ENCODE peak calls at places on chromosomes 11 and 22, in five cellular contexts. Q is cardiac fibroblast, P is right atrium auricular region, G is upper lobe of right lung, D is heart left ventricle. N is an unnamed sample.

GRCh38 chr11:129973068-129973467 is 29.6 kb downstream of the PRDM10 start:
- DNase-seq in Q (no peak), P (no peak), G (no peak), D (no peak), N (no peak)

GRCh38 chr11:70942593-70942992 is 309.8 kb downstream of the SHANK2 start:
- DNase-seq in Q (peak), P (no peak), G (no peak), D (no peak), N (no peak)

GRCh38 chr11:131851951-131852350 is 481.5 kb downstream of the NTM start:
- DNase-seq in Q (no peak), P (no peak), G (no peak), D (no peak), N (no peak)

GRCh38 chr11:123145220-123145619 is 49.8 kb downstream of the CLMP start:
- DNase-seq in Q (peak), P (no peak), G (peak), D (no peak), N (peak)

GRCh38 chr22:36277482-36278291 is 24.8 kb downstream of the APOL1 start:
- DNase-seq in Q (peak), P (peak), G (peak), D (no peak), N (peak)

GRCh38 chr11:84234462-84235202 is 948.5 kb upstream of the CCDC90B start:
- DNase-seq in Q (no peak), P (no peak), G (no peak), D (no peak), N (no peak)

GRCh38 chr11:12090061-12090572 is 20.3 kb upstream of the MICAL2 start:
- DNase-seq in Q (peak), P (no peak), G (peak), D (no peak), N (peak)

GRCh38 chr11:132171031-132171430 is 800.6 kb downstream of the NTM start:
- DNase-seq in Q (no peak), P (no peak), G (no peak), D (no peak), N (no peak)

GRCh38 chr22:38868886-38869381 is 3.1 kb downstream of the CBX6 start:
- DNase-seq in Q (peak), P (peak), G (peak), D (peak), N (peak)

GRCh38 chr22:38696606-38697005 is 4.1 kb downstream of the JOSD1 start:
- DNase-seq in Q (peak), P (peak), G (no peak), D (no peak), N (peak)

GRCh38 chr11:3840289-3840869 is 380 bp downstream of the RHOG start:
- DNase-seq in Q (no peak), P (no peak), G (no peak), D (no peak), N (no peak)

GRCh38 chr11:121630041-121630440 is 177.3 kb upstream of the SORL1-AS1 start:
- DNase-seq in Q (peak), P (no peak), G (no peak), D (no peak), N (peak)

GRCh38 chr11:130786586-130786985 is 129.7 kb downstream of the SNX19 start:
- DNase-seq in Q (no peak), P (no peak), G (no peak), D (no peak), N (no peak)

GRCh38 chr11:110093407-110094297 is 460 bp downstream of the ZC3H12C start:
- DNase-seq in Q (peak), P (peak), G (peak), D (peak), N (peak)

GRCh38 chr22:37021710-37022482 is 2.4 kb downstream of the MPST start:
- DNase-seq in Q (peak), P (no peak), G (no peak), D (no peak), N (peak)

GRCh38 chr22:49460662-49461371 is 366.9 kb downstream of the BRD1 start:
- DNase-seq in Q (no peak), P (no peak), G (peak), D (no peak), N (no peak)

GRCh38 chr11:86151188-86152005 is 82.5 kb upstream of the PICALM start:
- DNase-seq in Q (peak), P (peak), G (no peak), D (peak), N (peak)

GRCh38 chr22:46549565-46549840 is 12.1 kb upstream of the CELSR1 start:
- DNase-seq in Q (no peak), P (no peak), G (no peak), D (no peak), N (no peak)

GRCh38 chr11:130786987-130787688 is 129.1 kb downstream of the SNX19 start:
- DNase-seq in Q (peak), P (no peak), G (no peak), D (no peak), N (peak)

GRCh38 chr11:70541176-70541575 is 142.8 kb downstream of the CTTN start:
- DNase-seq in Q (no peak), P (no peak), G (peak), D (no peak), N (no peak)

GRCh38 chr11:108289699-108290098 is 66.8 kb downstream of the ATM start:
- DNase-seq in Q (no peak), P (no peak), G (no peak), D (no peak), N (no peak)

GRCh38 chr11:104332110-104332509 is 168.2 kb upstream of the PDGFD start:
- DNase-seq in Q (no peak), P (no peak), G (no peak), D (no peak), N (peak)

GRCh38 chr11:44923796-44924195 is 26.9 kb downstream of the TP53I11 start:
- DNase-seq in Q (no peak), P (no peak), G (no peak), D (no peak), N (no peak)

GRCh38 chr11:44920451-44920850 is 30.2 kb downstream of the TP53I11 start:
- DNase-seq in Q (no peak), P (no peak), G (no peak), D (no peak), N (no peak)

GRCh38 chr11:44927174-44927661 is 23.5 kb downstream of the TP53I11 start:
- DNase-seq in Q (peak), P (peak), G (peak), D (peak), N (peak)

GRCh38 chr11:44926036-44926435 is 24.6 kb downstream of the TP53I11 start:
- DNase-seq in Q (no peak), P (no peak), G (no peak), D (no peak), N (no peak)

DNA sequence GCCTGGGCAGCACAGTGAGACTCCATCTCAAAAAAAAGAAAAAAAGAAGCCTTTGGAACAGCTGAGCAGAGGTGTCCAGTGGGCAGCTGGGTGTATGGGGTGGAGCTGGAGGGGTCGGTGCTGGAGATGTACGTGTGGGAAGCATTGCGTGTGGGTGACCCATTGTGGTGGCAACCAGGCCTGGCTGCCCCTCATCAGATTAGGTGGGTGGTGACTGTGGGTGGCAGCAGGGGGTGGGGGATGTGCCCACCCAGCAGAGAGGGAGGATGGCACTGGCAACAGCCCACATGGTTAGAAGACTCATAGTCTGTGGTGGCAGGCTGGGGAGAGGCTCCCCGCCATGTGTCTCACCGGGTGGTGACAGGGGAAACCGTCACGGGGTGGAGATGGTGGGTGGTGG is 27.6 kb downstream of the TP53I11 start:
- DNase-seq in Q (no peak), P (no peak), G (no peak), D (no peak), N (peak)
- TF ChIP-seq CTCF in Q (no peak), P (no peak), G (no peak), D (no peak), N (no peak)

GRCh38 chr11:102312656-102313055 is 4.6 kb upstream of the BIRC3 start:
- DNase-seq in Q (peak), P (no peak), G (no peak), D (no peak), N (no peak)
- H3K4me3 ChIP-seq in Q (peak), P (peak), G (peak), D (no peak), N (no peak)

GRCh38 chr11:9109858-9110731 is 18.7 kb upstream of the SCUBE2 start:
- DNase-seq in Q (no peak), P (no peak), G (no peak), D (no peak), N (peak)

GRCh38 chr11:9099617-9100016 is 8.2 kb upstream of the SCUBE2 start:
- DNase-seq in Q (no peak), P (no peak), G (no peak), D (no peak), N (no peak)

GRCh38 chr11:9103542-9104276 is 12.3 kb upstream of the SCUBE2 start:
- DNase-seq in Q (no peak), P (no peak), G (peak), D (no peak), N (no peak)

DNA sequence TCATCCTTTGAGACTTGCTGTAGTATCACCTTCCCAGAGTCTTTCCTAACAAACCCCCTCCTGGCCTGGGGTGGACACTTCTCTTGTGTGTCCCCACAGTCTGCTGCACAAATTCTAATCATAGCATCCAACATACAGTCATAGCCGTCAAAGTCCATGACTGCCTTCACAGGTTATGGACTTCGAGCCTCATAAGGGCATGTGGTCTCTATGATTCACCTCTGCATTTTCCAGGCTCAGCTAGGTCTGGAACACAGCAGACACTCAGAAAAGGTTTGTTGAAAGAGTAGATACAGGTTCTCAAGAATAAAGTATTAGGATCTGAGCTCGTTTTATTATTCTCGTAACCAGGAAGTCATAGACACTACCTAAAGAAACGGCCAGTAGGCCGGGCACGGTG is 13.2 kb upstream of the SCUBE2 start:
- DNase-seq in Q (no peak), P (no peak), G (no peak), D (no peak), N (no peak)
- TF ChIP-seq CTCF in Q (no peak), P (no peak), G (no peak), D (no peak), N (no peak)

GRCh38 chr11:67266424-67267187 is at the start of gene GRK2:
- DNase-seq in Q (peak), P (no peak), G (peak), D (no peak), N (peak)
- H3K4me3 ChIP-seq in Q (peak), P (peak), G (peak), D (peak), N (peak)

DNA sequence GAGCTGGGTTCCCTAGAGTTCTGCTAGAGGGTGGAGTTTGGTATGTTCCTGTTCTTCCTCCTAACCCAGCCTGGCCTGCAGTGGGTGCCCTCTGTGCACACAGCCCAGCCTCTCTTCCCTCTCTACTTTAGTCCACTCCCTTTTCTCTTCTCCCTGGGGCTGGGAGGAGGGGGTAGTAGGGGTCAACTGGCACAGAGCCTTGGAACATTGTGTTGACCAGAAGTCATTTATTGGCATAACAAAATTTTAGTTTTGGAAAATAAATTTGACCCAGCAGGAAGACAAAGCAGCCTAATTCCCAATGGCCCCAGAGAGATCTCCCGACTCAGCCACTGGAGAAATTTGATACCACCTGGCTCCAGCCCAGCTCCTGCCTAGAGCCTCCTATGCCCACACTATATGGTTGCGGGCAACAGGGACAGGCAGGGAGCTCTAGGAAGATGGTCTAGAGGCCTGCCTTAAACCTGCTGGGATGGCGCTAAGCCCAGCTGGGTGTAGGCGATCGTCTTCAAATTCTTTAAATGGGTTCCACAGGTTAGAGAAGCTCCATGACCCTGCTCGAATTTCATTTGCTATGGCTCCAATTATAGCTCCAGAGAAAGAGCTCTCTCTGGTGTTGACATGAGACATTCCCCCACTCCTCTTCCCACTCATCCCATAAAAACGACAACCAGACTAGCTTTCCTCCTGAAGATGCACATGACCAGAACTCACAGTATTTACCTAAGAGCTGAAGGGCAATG is 9.9 kb downstream of the PCSK7 start:
- DNase-seq in Q (peak), P (peak), G (no peak), D (peak), N (peak)
- TF ChIP-seq CTCF in Q (no peak), P (peak), G (no peak), D (no peak), N (no peak)

GRCh38 chr11:34223907-34224306 is 118.5 kb downstream of the NAT10 start:
- DNase-seq in Q (no peak), P (no peak), G (no peak), D (no peak), N (no peak)
- H3K4me3 ChIP-seq in Q (no peak), P (no peak), G (no peak), D (no peak), N (no peak)

GRCh38 chr22:30025187-30025586 is 55.1 kb upstream of the HORMAD2 start:
- DNase-seq in Q (no peak), P (no peak), G (no peak), D (no peak), N (peak)
- TF ChIP-seq CTCF in Q (no peak), P (no peak), G (no peak), D (no peak), N (no peak)